ENCODE peak calls at places on chromosomes 5 and 9, in seven cellular contexts. V, O, E, J, U, Q and I are unnamed samples.

GRCh38 chr5:36373527-36374086 is 71.9 kb upstream of the RANBP3L start:
- DNase-seq in V (no peak), O (no peak), E (peak), J (no peak), U (no peak), Q (no peak), I (peak)

GRCh38 chr9:112680731-112681402 is 37.0 kb downstream of the INIP start:
- DNase-seq in V (no peak), O (no peak), E (no peak), J (peak), U (no peak), Q (no peak), I (no peak)

GRCh38 chr9:124411514-124412227 is 3.6 kb downstream of the PSMB7 start:
- DNase-seq in V (no peak), O (no peak), E (no peak), J (no peak), U (no peak), Q (no peak), I (no peak)

GRCh38 chr5:173535166-173535975 is 81.1 kb downstream of the BOD1 start:
- DNase-seq in V (no peak), O (no peak), E (no peak), J (no peak), U (no peak), Q (no peak), I (no peak)

GRCh38 chr9:133763272-133764183 is 25.4 kb upstream of the SARDH start:
- DNase-seq in V (peak), O (no peak), E (no peak), J (no peak), U (no peak), Q (no peak), I (no peak)

GRCh38 chr5:56019306-56020272 is 24.8 kb upstream of the IL6ST start:
- DNase-seq in V (no peak), O (no peak), E (no peak), J (no peak), U (no peak), Q (no peak), I (no peak)

GRCh38 chr9:136204838-136205706 is at the start of gene LHX3:
- DNase-seq in V (no peak), O (no peak), E (no peak), J (no peak), U (no peak), Q (no peak), I (peak)

GRCh38 chr5:64158827-64159226 is 6.8 kb upstream of the RNF180 start:
- DNase-seq in V (no peak), O (no peak), E (no peak), J (no peak), U (no peak), Q (no peak), I (no peak)

GRCh38 chr9:71944754-71945409 is 33.4 kb downstream of the C9orf85 start:
- DNase-seq in V (no peak), O (no peak), E (no peak), J (no peak), U (no peak), Q (no peak), I (no peak)

GRCh38 chr9:6584881-6585597 is 60.5 kb downstream of the GLDC start:
- DNase-seq in V (no peak), O (peak), E (no peak), J (peak), U (peak), Q (no peak), I (peak)

GRCh38 chr5:172274951-172275753 is 8.4 kb downstream of the UBTD2 start:
- DNase-seq in V (no peak), O (peak), E (peak), J (peak), U (no peak), Q (no peak), I (peak)

GRCh38 chr9:130846487-130847305 is 11.6 kb downstream of the ABL1 start:
- DNase-seq in V (peak), O (no peak), E (no peak), J (no peak), U (peak), Q (no peak), I (no peak)

GRCh38 chr9:97740848-97741821 is 44.0 kb upstream of the XPA start:
- DNase-seq in V (peak), O (no peak), E (no peak), J (peak), U (peak), Q (no peak), I (peak)